ENCODE peak calls at places on chromosome 7, in six cellular contexts. W, J, C, R, Y and K are unnamed samples.

GRCh38 chr7:12770227-12770975 is 83.0 kb downstream of the ARL4A start:
- DNase-seq in W (no peak), J (no peak), C (no peak), R (peak; percentile 29), Y (no peak), K (no peak)

GRCh38 chr7:26279405-26279804 is 12.3 kb upstream of the SNX10 start:
- DNase-seq in W (no peak), J (no peak), C (no peak), R (no peak), Y (no peak), K (no peak)

GRCh38 chr7:73701357-73701995 is 18.0 kb downstream of the STX1A start:
- DNase-seq in W (no peak), J (no peak), C (peak; percentile 35), R (peak; percentile 56), Y (no peak), K (peak; percentile 78)

GRCh38 chr7:4689668-4690067 is 7.6 kb downstream of the FOXK1 start:
- DNase-seq in W (no peak), J (no peak), C (no peak), R (no peak), Y (no peak), K (no peak)

GRCh38 chr7:128860158-128861073 is 2.2 kb upstream of the ATP6V1F start:
- DNase-seq in W (no peak), J (no peak), C (peak; percentile 45), R (peak; percentile 78), Y (peak; percentile 78), K (no peak)

GRCh38 chr7:131293018-131293417 is 34.7 kb upstream of the MKLN1 start:
- DNase-seq in W (no peak), J (peak; percentile 61), C (no peak), R (peak; percentile 65), Y (peak; percentile 17), K (no peak)

GRCh38 chr7:102073931-102074880 is 212.5 kb upstream of the SH2B2 start:
- DNase-seq in W (no peak), J (no peak), C (no peak), R (no peak), Y (no peak), K (no peak)

GRCh38 chr7:73901823-73902597 is 41.1 kb downstream of the TMEM270 start:
- DNase-seq in W (no peak), J (no peak), C (no peak), R (no peak), Y (no peak), K (no peak)

GRCh38 chr7:106604303-106604918 is 56.5 kb downstream of the CCDC71L start:
- DNase-seq in W (no peak), J (peak; percentile 33), C (no peak), R (no peak), Y (no peak), K (no peak)

GRCh38 chr7:108246227-108246837 is 116.2 kb upstream of the LAMB4 start:
- DNase-seq in W (no peak), J (peak; percentile 97), C (no peak), R (peak; percentile 94), Y (peak; percentile 67), K (no peak)
- TF ChIP-seq CTCF in W (no peak), J (peak; percentile 53), C (no peak), R (peak; percentile 41), Y (no peak), K (no peak)

GRCh38 chr7:116241296-116241695 is 31.0 kb downstream of the TES start:
- DNase-seq in W (no peak), J (no peak), C (no peak), R (no peak), Y (no peak), K (no peak)

GRCh38 chr7:116242759-116243158 is 32.4 kb downstream of the TES start:
- DNase-seq in W (no peak), J (no peak), C (no peak), R (no peak), Y (no peak), K (no peak)

GRCh38 chr7:116240021-116240659 is 29.8 kb downstream of the TES start:
- DNase-seq in W (no peak), J (no peak), C (no peak), R (peak; percentile 57), Y (no peak), K (no peak)

GRCh38 chr7:116239434-116239833 is 29.1 kb downstream of the TES start:
- DNase-seq in W (no peak), J (no peak), C (no peak), R (no peak), Y (no peak), K (no peak)

GRCh38 chr7:116242177-116242576 is 31.8 kb downstream of the TES start:
- DNase-seq in W (no peak), J (no peak), C (no peak), R (peak; percentile 69), Y (no peak), K (no peak)
- TF ChIP-seq CTCF in W (no peak), J (peak; percentile 13), C (no peak), R (peak; percentile 37), Y (peak; percentile 29), K (no peak)

GRCh38 chr7:22660732-22661131 is 66.3 kb upstream of the IL6 start:
- DNase-seq in W (no peak), J (no peak), C (peak; percentile 8), R (no peak), Y (no peak), K (no peak)
- TF ChIP-seq CTCF in W (no peak), J (peak; percentile 52), C (peak; percentile 70), R (no peak), Y (peak; percentile 23), K (no peak)

GRCh38 chr7:55552320-55553086 is 19.8 kb downstream of the VOPP1 start:
- DNase-seq in W (no peak), J (peak; percentile 82), C (no peak), R (peak; percentile 71), Y (no peak), K (no peak)

GRCh38 chr7:55549457-55549856 is 22.8 kb downstream of the VOPP1 start:
- DNase-seq in W (no peak), J (no peak), C (peak; percentile 71), R (no peak), Y (no peak), K (no peak)

GRCh38 chr7:55550838-55551537 is 21.3 kb downstream of the VOPP1 start:
- DNase-seq in W (no peak), J (peak; percentile 39), C (no peak), R (no peak), Y (no peak), K (no peak)

GRCh38 chr7:55548295-55548731 is 24.0 kb downstream of the VOPP1 start:
- DNase-seq in W (no peak), J (no peak), C (no peak), R (no peak), Y (no peak), K (no peak)

DNA sequence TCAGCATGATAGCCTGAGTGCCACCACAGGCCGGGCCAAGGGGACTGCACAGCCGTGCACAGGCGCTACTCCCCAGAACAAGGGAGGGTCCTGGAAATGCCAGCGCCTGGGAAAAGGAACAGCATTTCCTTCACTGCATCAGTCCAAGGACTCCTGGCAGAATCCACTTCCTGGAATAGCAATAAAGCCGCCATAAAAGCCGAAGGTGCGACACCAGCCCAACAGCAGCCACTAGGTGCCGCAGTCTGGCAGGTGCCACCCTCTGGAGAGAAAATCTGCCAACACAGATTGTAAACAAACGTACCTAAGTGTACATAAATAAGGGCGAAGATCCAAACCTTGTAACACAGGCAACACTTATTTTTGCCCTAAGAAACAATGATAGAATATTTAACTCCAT is 22.3 kb downstream of the VOPP1 start:
- DNase-seq in W (no peak), J (no peak), C (peak; percentile 68), R (no peak), Y (no peak), K (no peak)
- TF ChIP-seq CTCF in W (no peak), J (peak; percentile 60), C (peak; percentile 97), R (no peak), Y (no peak), K (no peak)

GRCh38 chr7:111732923-111733322 is 170.6 kb upstream of the IMMP2L start:
- DNase-seq in W (no peak), J (no peak), C (no peak), R (no peak), Y (no peak), K (no peak)

GRCh38 chr7:111728635-111728995 is 166.3 kb upstream of the IMMP2L start:
- DNase-seq in W (no peak), J (no peak), C (no peak), R (no peak), Y (no peak), K (no peak)

GRCh38 chr7:111729483-111729882 is 167.2 kb upstream of the IMMP2L start:
- DNase-seq in W (no peak), J (no peak), C (no peak), R (no peak), Y (no peak), K (no peak)

GRCh38 chr7:111727905-111728634 is 165.8 kb upstream of the IMMP2L start:
- DNase-seq in W (no peak), J (no peak), C (no peak), R (no peak), Y (no peak), K (no peak)

DNA sequence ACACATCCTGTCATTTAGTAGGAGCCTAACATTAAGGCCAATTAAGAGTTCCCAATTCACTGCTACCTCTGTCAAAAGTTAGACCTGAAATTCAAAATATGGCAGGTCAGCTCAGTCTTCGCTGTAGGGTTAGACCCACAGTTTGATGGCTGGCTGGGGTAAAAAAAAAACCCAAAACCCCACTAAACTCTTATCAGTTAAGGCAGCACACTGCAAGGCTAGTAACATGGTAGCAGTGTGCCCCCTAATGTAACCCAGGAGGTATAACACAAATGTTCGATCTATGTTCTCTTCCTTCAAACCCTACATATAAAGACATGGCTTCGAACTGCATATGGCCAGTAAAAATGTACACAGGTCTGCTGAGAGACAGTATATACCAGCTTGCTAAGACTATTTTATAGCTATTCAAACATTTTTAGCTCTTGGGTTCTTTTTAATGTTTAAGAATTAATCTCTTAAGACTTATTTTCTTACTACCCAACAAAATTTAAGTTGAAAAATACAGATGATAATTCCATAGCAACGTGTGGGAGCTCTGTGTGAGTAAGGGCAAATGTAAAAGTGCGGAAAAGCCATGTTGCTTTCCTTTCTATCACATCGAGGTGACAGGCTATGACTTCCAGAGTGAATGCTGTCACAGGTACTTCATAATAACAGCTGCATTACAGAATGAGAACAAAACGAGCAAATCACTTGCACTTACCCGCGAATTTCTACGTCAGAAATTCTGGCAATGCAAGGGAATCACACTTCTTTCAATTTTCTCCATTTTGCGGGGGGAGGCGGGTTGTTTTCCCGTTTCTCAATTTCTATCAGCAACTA is 168.4 kb upstream of the IMMP2L start:
- DNase-seq in W (no peak), J (peak; percentile 12), C (peak; percentile 43), R (peak; percentile 60), Y (no peak), K (no peak)
- TF ChIP-seq CTCF in W (no peak), J (peak; percentile 58), C (peak; percentile 80), R (peak; percentile 62), Y (peak; percentile 55), K (peak; percentile 63)

GRCh38 chr7:40704172-40704571 is 569.4 kb downstream of the SUGCT start:
- DNase-seq in W (no peak), J (no peak), C (no peak), R (no peak), Y (no peak), K (no peak)
- TF ChIP-seq CTCF in W (no peak), J (no peak), C (peak; percentile 48), R (no peak), Y (peak; percentile 8), K (no peak)